ENCODE peak calls at places on chromosomes 16 and 17, in five cellular contexts. One of them, this sample, is unnamed.

GRCh38 chr17:9252525-9252924 is 231.2 kb downstream of the NTN1 start:
- DNase-seq in AG04449: no peak
- DNase-seq in NCI-H2081: no peak
- DNase-seq in SW480: no peak
- DNase-seq in HFFc6: no peak
- DNase-seq in this sample: no peak

GRCh38 chr17:3659541-3660111 is 8.8 kb downstream of the TAX1BP3 start:
- DNase-seq in AG04449: no peak
- DNase-seq in NCI-H2081: no peak
- DNase-seq in SW480: peak; percentile 57
- DNase-seq in HFFc6: peak; percentile 85
- DNase-seq in this sample: no peak

GRCh38 chr16:50326835-50327465 is 41.8 kb downstream of the BRD7 start:
- DNase-seq in AG04449: no peak
- DNase-seq in NCI-H2081: no peak
- DNase-seq in SW480: peak; percentile 26
- DNase-seq in HFFc6: no peak
- DNase-seq in this sample: no peak

GRCh38 chr16:57639172-57639571 is 10.7 kb downstream of the ADGRG1 start:
- DNase-seq in AG04449: no peak
- DNase-seq in NCI-H2081: peak; percentile 14
- DNase-seq in SW480: no peak
- DNase-seq in HFFc6: no peak
- DNase-seq in this sample: peak; percentile 83

GRCh38 chr17:57404073-57404472 is 147.8 kb downstream of the MSI2 start:
- DNase-seq in AG04449: no peak
- DNase-seq in NCI-H2081: no peak
- DNase-seq in SW480: no peak
- DNase-seq in HFFc6: no peak
- DNase-seq in this sample: no peak

GRCh38 chr17:57312242-57312641 is 55.9 kb downstream of the MSI2 start:
- DNase-seq in AG04449: no peak
- DNase-seq in NCI-H2081: no peak
- DNase-seq in SW480: no peak
- DNase-seq in HFFc6: no peak
- DNase-seq in this sample: no peak

GRCh38 chr16:53518550-53519416 is 15.8 kb upstream of the AKTIP start:
- DNase-seq in AG04449: no peak
- DNase-seq in NCI-H2081: no peak
- DNase-seq in SW480: no peak
- DNase-seq in HFFc6: no peak
- DNase-seq in this sample: peak; percentile 47

GRCh38 chr16:88649195-88649923 is 1.5 kb downstream of the CYBA start:
- DNase-seq in AG04449: no peak
- DNase-seq in NCI-H2081: peak; percentile 63
- DNase-seq in SW480: no peak
- DNase-seq in HFFc6: no peak
- DNase-seq in this sample: peak; percentile 66

GRCh38 chr17:82257473-82257872 is 16.0 kb downstream of the CSNK1D start:
- DNase-seq in AG04449: no peak
- DNase-seq in NCI-H2081: no peak
- DNase-seq in SW480: no peak
- DNase-seq in HFFc6: no peak
- DNase-seq in this sample: peak; percentile 65

GRCh38 chr17:32523017-32523680 is 36.4 kb downstream of the CDK5R1 start:
- DNase-seq in AG04449: no peak
- DNase-seq in NCI-H2081: no peak
- DNase-seq in SW480: no peak
- DNase-seq in HFFc6: no peak
- DNase-seq in this sample: no peak